ENCODE peak calls at places on chromosomes 13 and 19, in five cellular contexts. One of them, this sample, is unnamed.

GRCh38 chr13:113625965-113626661 is 31.9 kb downstream of the ATP4B start:
- DNase-seq in lower leg skin: no peak
- DNase-seq in NCI-H1092: no peak
- DNase-seq in stimulated activated CD4-positive, alpha-beta T cell treated with anti-CD3 and anti-CD28 coated beads, Interleukin-2, amount 100 ng/mL, for 48 hours: no peak
- DNase-seq in epithelial cell of esophagus: no peak
- DNase-seq in this sample: peak

GRCh38 chr19:51976852-51977251 is 9.8 kb downstream of the ZNF350 start:
- DNase-seq in NCI-H1092: no peak
- DNase-seq in stimulated activated CD4-positive, alpha-beta T cell treated with anti-CD3 and anti-CD28 coated beads, Interleukin-2, amount 100 ng/mL, for 48 hours: no peak
- DNase-seq in lower leg skin: no peak
- DNase-seq in epithelial cell of esophagus: no peak
- DNase-seq in this sample: no peak

GRCh38 chr13:43815204-43815603 is 28.4 kb upstream of the ENOX1 start:
- DNase-seq in NCI-H1092: no peak
- DNase-seq in stimulated activated CD4-positive, alpha-beta T cell treated with anti-CD3 and anti-CD28 coated beads, Interleukin-2, amount 100 ng/mL, for 48 hours: no peak
- DNase-seq in epithelial cell of esophagus: no peak
- DNase-seq in lower leg skin: no peak
- DNase-seq in this sample: no peak

GRCh38 chr19:23790641-23791488 is 32.2 kb upstream of the ZNF681 start:
- DNase-seq in lower leg skin: no peak
- DNase-seq in epithelial cell of esophagus: no peak
- DNase-seq in stimulated activated CD4-positive, alpha-beta T cell treated with anti-CD3 and anti-CD28 coated beads, Interleukin-2, amount 100 ng/mL, for 48 hours: no peak
- DNase-seq in NCI-H1092: no peak
- DNase-seq in this sample: no peak

GRCh38 chr19:33868821-33869412 is 72.2 kb downstream of the KCTD15 start:
- DNase-seq in stimulated activated CD4-positive, alpha-beta T cell treated with anti-CD3 and anti-CD28 coated beads, Interleukin-2, amount 100 ng/mL, for 48 hours: no peak
- DNase-seq in NCI-H1092: no peak
- DNase-seq in lower leg skin: peak
- DNase-seq in epithelial cell of esophagus: peak
- DNase-seq in this sample: peak

GRCh38 chr13:75264611-75265010 is 217.4 kb downstream of the TBC1D4 start:
- DNase-seq in NCI-H1092: no peak
- DNase-seq in lower leg skin: no peak
- DNase-seq in stimulated activated CD4-positive, alpha-beta T cell treated with anti-CD3 and anti-CD28 coated beads, Interleukin-2, amount 100 ng/mL, for 48 hours: no peak
- DNase-seq in epithelial cell of esophagus: no peak
- DNase-seq in this sample: no peak

GRCh38 chr19:23415561-23416191 is 20.4 kb upstream of the ZNF91 start:
- DNase-seq in stimulated activated CD4-positive, alpha-beta T cell treated with anti-CD3 and anti-CD28 coated beads, Interleukin-2, amount 100 ng/mL, for 48 hours: no peak
- DNase-seq in lower leg skin: no peak
- DNase-seq in NCI-H1092: no peak
- DNase-seq in epithelial cell of esophagus: peak
- DNase-seq in this sample: peak

GRCh38 chr13:111423168-111423785 is 102.8 kb downstream of the TEX29 start:
- DNase-seq in epithelial cell of esophagus: no peak
- DNase-seq in stimulated activated CD4-positive, alpha-beta T cell treated with anti-CD3 and anti-CD28 coated beads, Interleukin-2, amount 100 ng/mL, for 48 hours: no peak
- DNase-seq in lower leg skin: no peak
- DNase-seq in NCI-H1092: no peak
- DNase-seq in this sample: no peak

GRCh38 chr19:46486358-46486757 is 9.3 kb downstream of the PNMA8B start:
- DNase-seq in epithelial cell of esophagus: no peak
- DNase-seq in stimulated activated CD4-positive, alpha-beta T cell treated with anti-CD3 and anti-CD28 coated beads, Interleukin-2, amount 100 ng/mL, for 48 hours: no peak
- DNase-seq in NCI-H1092: no peak
- DNase-seq in lower leg skin: no peak
- DNase-seq in this sample: no peak

GRCh38 chr13:94481966-94482365 is 2.5 kb upstream of the DCT start:
- DNase-seq in NCI-H1092: no peak
- DNase-seq in epithelial cell of esophagus: peak
- DNase-seq in lower leg skin: peak
- DNase-seq in stimulated activated CD4-positive, alpha-beta T cell treated with anti-CD3 and anti-CD28 coated beads, Interleukin-2, amount 100 ng/mL, for 48 hours: no peak
- DNase-seq in this sample: peak

GRCh38 chr13:20439261-20439660 is 86.4 kb downstream of the CRYL1 start:
- DNase-seq in NCI-H1092: no peak
- DNase-seq in stimulated activated CD4-positive, alpha-beta T cell treated with anti-CD3 and anti-CD28 coated beads, Interleukin-2, amount 100 ng/mL, for 48 hours: no peak
- DNase-seq in epithelial cell of esophagus: no peak
- DNase-seq in lower leg skin: no peak
- DNase-seq in this sample: no peak

GRCh38 chr13:75135325-75135825 is 346.6 kb downstream of the TBC1D4 start:
- DNase-seq in stimulated activated CD4-positive, alpha-beta T cell treated with anti-CD3 and anti-CD28 coated beads, Interleukin-2, amount 100 ng/mL, for 48 hours: no peak
- DNase-seq in lower leg skin: no peak
- DNase-seq in epithelial cell of esophagus: peak
- DNase-seq in NCI-H1092: no peak
- DNase-seq in this sample: no peak

GRCh38 chr19:34232566-34233481 is 21.5 kb upstream of the GARRE1 start:
- DNase-seq in stimulated activated CD4-positive, alpha-beta T cell treated with anti-CD3 and anti-CD28 coated beads, Interleukin-2, amount 100 ng/mL, for 48 hours: no peak
- DNase-seq in NCI-H1092: no peak
- DNase-seq in lower leg skin: peak
- DNase-seq in epithelial cell of esophagus: peak
- DNase-seq in this sample: peak

GRCh38 chr19:12482505-12482886 is 2.1 kb downstream of the ZNF709 start:
- DNase-seq in NCI-H1092: no peak
- DNase-seq in lower leg skin: no peak
- DNase-seq in epithelial cell of esophagus: no peak
- DNase-seq in stimulated activated CD4-positive, alpha-beta T cell treated with anti-CD3 and anti-CD28 coated beads, Interleukin-2, amount 100 ng/mL, for 48 hours: no peak
- DNase-seq in this sample: no peak

GRCh38 chr19:12983561-12984142 is 11.6 kb upstream of the NFIX start:
- DNase-seq in lower leg skin: no peak
- DNase-seq in NCI-H1092: peak
- DNase-seq in stimulated activated CD4-positive, alpha-beta T cell treated with anti-CD3 and anti-CD28 coated beads, Interleukin-2, amount 100 ng/mL, for 48 hours: peak
- DNase-seq in epithelial cell of esophagus: peak
- DNase-seq in this sample: peak

GRCh38 chr19:17448190-17448967 is at the start of gene TMEM221:
- DNase-seq in epithelial cell of esophagus: peak
- DNase-seq in NCI-H1092: no peak
- DNase-seq in stimulated activated CD4-positive, alpha-beta T cell treated with anti-CD3 and anti-CD28 coated beads, Interleukin-2, amount 100 ng/mL, for 48 hours: peak
- DNase-seq in lower leg skin: no peak
- DNase-seq in this sample: peak

GRCh38 chr13:112658807-112659206 is 31.0 kb upstream of the ATP11A start:
- DNase-seq in NCI-H1092: no peak
- DNase-seq in epithelial cell of esophagus: peak
- DNase-seq in lower leg skin: no peak
- DNase-seq in stimulated activated CD4-positive, alpha-beta T cell treated with anti-CD3 and anti-CD28 coated beads, Interleukin-2, amount 100 ng/mL, for 48 hours: no peak
- DNase-seq in this sample: no peak

GRCh38 chr13:59120297-59120843 is 1043.4 kb downstream of the DIAPH3 start:
- DNase-seq in lower leg skin: no peak
- DNase-seq in epithelial cell of esophagus: no peak
- DNase-seq in stimulated activated CD4-positive, alpha-beta T cell treated with anti-CD3 and anti-CD28 coated beads, Interleukin-2, amount 100 ng/mL, for 48 hours: no peak
- DNase-seq in NCI-H1092: no peak
- DNase-seq in this sample: no peak

GRCh38 chr19:46265217-46265828 is 31.5 kb upstream of the HIF3A start:
- DNase-seq in stimulated activated CD4-positive, alpha-beta T cell treated with anti-CD3 and anti-CD28 coated beads, Interleukin-2, amount 100 ng/mL, for 48 hours: peak
- DNase-seq in epithelial cell of esophagus: peak
- DNase-seq in NCI-H1092: peak
- DNase-seq in lower leg skin: peak
- DNase-seq in this sample: no peak

GRCh38 chr19:41705393-41706174 is 2.8 kb upstream of the CEACAM5 start:
- DNase-seq in stimulated activated CD4-positive, alpha-beta T cell treated with anti-CD3 and anti-CD28 coated beads, Interleukin-2, amount 100 ng/mL, for 48 hours: peak
- DNase-seq in NCI-H1092: no peak
- DNase-seq in lower leg skin: no peak
- DNase-seq in epithelial cell of esophagus: peak
- DNase-seq in this sample: peak

GRCh38 chr19:46515879-46516350 is 20.2 kb upstream of the PNMA8B start:
- DNase-seq in epithelial cell of esophagus: peak
- DNase-seq in NCI-H1092: no peak
- DNase-seq in stimulated activated CD4-positive, alpha-beta T cell treated with anti-CD3 and anti-CD28 coated beads, Interleukin-2, amount 100 ng/mL, for 48 hours: no peak
- DNase-seq in lower leg skin: no peak
- DNase-seq in this sample: no peak

GRCh38 chr19:29429021-29429420 is 96.8 kb upstream of the VSTM2B start:
- DNase-seq in lower leg skin: no peak
- DNase-seq in epithelial cell of esophagus: no peak
- DNase-seq in NCI-H1092: no peak
- DNase-seq in stimulated activated CD4-positive, alpha-beta T cell treated with anti-CD3 and anti-CD28 coated beads, Interleukin-2, amount 100 ng/mL, for 48 hours: no peak
- DNase-seq in this sample: no peak

GRCh38 chr19:29680447-29680846 is 15.2 kb downstream of the PLEKHF1 start:
- DNase-seq in epithelial cell of esophagus: no peak
- DNase-seq in lower leg skin: no peak
- DNase-seq in stimulated activated CD4-positive, alpha-beta T cell treated with anti-CD3 and anti-CD28 coated beads, Interleukin-2, amount 100 ng/mL, for 48 hours: peak
- DNase-seq in NCI-H1092: no peak
- DNase-seq in this sample: peak

GRCh38 chr13:33927315-33927714 is 109.4 kb downstream of the RFC3 start:
- DNase-seq in NCI-H1092: no peak
- DNase-seq in epithelial cell of esophagus: peak
- DNase-seq in lower leg skin: peak
- DNase-seq in stimulated activated CD4-positive, alpha-beta T cell treated with anti-CD3 and anti-CD28 coated beads, Interleukin-2, amount 100 ng/mL, for 48 hours: no peak
- DNase-seq in this sample: no peak

GRCh38 chr19:38316477-38317067 is 825 bp upstream of the YIF1B start:
- DNase-seq in lower leg skin: no peak
- DNase-seq in epithelial cell of esophagus: no peak
- DNase-seq in stimulated activated CD4-positive, alpha-beta T cell treated with anti-CD3 and anti-CD28 coated beads, Interleukin-2, amount 100 ng/mL, for 48 hours: no peak
- DNase-seq in NCI-H1092: no peak
- DNase-seq in this sample: no peak

GRCh38 chr13:47813683-47814082 is 187.4 kb downstream of the SUCLA2 start:
- DNase-seq in NCI-H1092: no peak
- DNase-seq in epithelial cell of esophagus: no peak
- DNase-seq in lower leg skin: no peak
- DNase-seq in stimulated activated CD4-positive, alpha-beta T cell treated with anti-CD3 and anti-CD28 coated beads, Interleukin-2, amount 100 ng/mL, for 48 hours: no peak
- DNase-seq in this sample: no peak

GRCh38 chr19:4361152-4362037 is 18.0 kb downstream of the MPND start:
- DNase-seq in NCI-H1092: no peak
- DNase-seq in lower leg skin: no peak
- DNase-seq in epithelial cell of esophagus: no peak
- DNase-seq in stimulated activated CD4-positive, alpha-beta T cell treated with anti-CD3 and anti-CD28 coated beads, Interleukin-2, amount 100 ng/mL, for 48 hours: no peak
- DNase-seq in this sample: no peak

GRCh38 chr19:40090256-40091204 is at the start of gene ZNF780A:
- DNase-seq in NCI-H1092: peak
- DNase-seq in stimulated activated CD4-positive, alpha-beta T cell treated with anti-CD3 and anti-CD28 coated beads, Interleukin-2, amount 100 ng/mL, for 48 hours: peak
- DNase-seq in lower leg skin: peak
- DNase-seq in epithelial cell of esophagus: peak
- DNase-seq in this sample: peak

GRCh38 chr13:98254541-98254940 is 77.5 kb upstream of the RNF113B start:
- DNase-seq in stimulated activated CD4-positive, alpha-beta T cell treated with anti-CD3 and anti-CD28 coated beads, Interleukin-2, amount 100 ng/mL, for 48 hours: no peak
- DNase-seq in NCI-H1092: no peak
- DNase-seq in epithelial cell of esophagus: no peak
- DNase-seq in lower leg skin: no peak
- DNase-seq in this sample: no peak

This sample was measured in left ventricle myocardium inferior.